ENCODE peak calls at places on chromosomes 7 and 10, in six cellular contexts. One of them, this sample, is unnamed.

GRCh38 chr10:55786461-55786860 is 574.6 kb downstream of the ZWINT start:
- DNase-seq in OCI-LY7: no peak
- DNase-seq in CD8-positive, alpha-beta T cell: no peak
- DNase-seq in AG04449: no peak
- DNase-seq in cardiac fibroblast: no peak
- DNase-seq in mammary epithelial cell: no peak
- DNase-seq in this sample: no peak

GRCh38 chr7:145696071-145696470 is 420.5 kb upstream of the CNTNAP2 start:
- DNase-seq in cardiac fibroblast: no peak
- DNase-seq in CD8-positive, alpha-beta T cell: no peak
- DNase-seq in OCI-LY7: no peak
- DNase-seq in AG04449: no peak
- DNase-seq in mammary epithelial cell: no peak
- DNase-seq in this sample: no peak

GRCh38 chr7:113170591-113170990 is 52.2 kb upstream of the SMIM30 start:
- DNase-seq in cardiac fibroblast: no peak
- DNase-seq in OCI-LY7: no peak
- DNase-seq in CD8-positive, alpha-beta T cell: no peak
- DNase-seq in mammary epithelial cell: no peak
- DNase-seq in AG04449: no peak
- DNase-seq in this sample: no peak

GRCh38 chr10:75736889-75737610 is 305.6 kb downstream of the LRMDA start:
- DNase-seq in CD8-positive, alpha-beta T cell: no peak
- DNase-seq in cardiac fibroblast: no peak
- DNase-seq in AG04449: no peak
- DNase-seq in mammary epithelial cell: peak; percentile 70
- DNase-seq in OCI-LY7: no peak
- DNase-seq in this sample: no peak

GRCh38 chr10:117175901-117176534 is 21.3 kb upstream of the KCNK18 start:
- DNase-seq in AG04449: peak; percentile 19
- DNase-seq in CD8-positive, alpha-beta T cell: peak; percentile 44
- DNase-seq in OCI-LY7: peak; percentile 69
- DNase-seq in mammary epithelial cell: peak; percentile 46
- DNase-seq in cardiac fibroblast: peak; percentile 79
- DNase-seq in this sample: peak; percentile 83

GRCh38 chr10:79239930-79240713 is 107.1 kb upstream of the PPIF start:
- DNase-seq in OCI-LY7: no peak
- DNase-seq in mammary epithelial cell: no peak
- DNase-seq in cardiac fibroblast: no peak
- DNase-seq in AG04449: no peak
- DNase-seq in CD8-positive, alpha-beta T cell: no peak
- DNase-seq in this sample: peak; percentile 74

GRCh38 chr7:2855386-2855785 is 11.3 kb upstream of the GNA12 start:
- DNase-seq in CD8-positive, alpha-beta T cell: no peak
- DNase-seq in OCI-LY7: no peak
- DNase-seq in AG04449: no peak
- DNase-seq in cardiac fibroblast: no peak
- DNase-seq in mammary epithelial cell: peak; percentile 25
- DNase-seq in this sample: no peak

GRCh38 chr10:102650655-102651454 is 6.6 kb downstream of the TRIM8 start:
- DNase-seq in cardiac fibroblast: no peak
- DNase-seq in OCI-LY7: peak; percentile 66
- DNase-seq in AG04449: no peak
- DNase-seq in CD8-positive, alpha-beta T cell: no peak
- DNase-seq in mammary epithelial cell: no peak
- DNase-seq in this sample: no peak

GRCh38 chr7:38068461-38068860 is 109.6 kb upstream of the STARD3NL start:
- DNase-seq in cardiac fibroblast: no peak
- DNase-seq in OCI-LY7: no peak
- DNase-seq in CD8-positive, alpha-beta T cell: no peak
- DNase-seq in AG04449: no peak
- DNase-seq in mammary epithelial cell: no peak
- DNase-seq in this sample: no peak

GRCh38 chr7:151704969-151705743 is 171.8 kb downstream of the PRKAG2 start:
- DNase-seq in AG04449: no peak
- DNase-seq in CD8-positive, alpha-beta T cell: no peak
- DNase-seq in OCI-LY7: no peak
- DNase-seq in cardiac fibroblast: no peak
- DNase-seq in mammary epithelial cell: no peak
- DNase-seq in this sample: no peak

GRCh38 chr7:141558544-141559183 is 7.5 kb downstream of the AGK start:
- DNase-seq in CD8-positive, alpha-beta T cell: no peak
- DNase-seq in cardiac fibroblast: peak; percentile 38
- DNase-seq in OCI-LY7: no peak
- DNase-seq in mammary epithelial cell: peak; percentile 81
- DNase-seq in AG04449: peak; percentile 45
- DNase-seq in this sample: no peak

GRCh38 chr10:44293306-44293778 is 91.6 kb downstream of the CXCL12 start:
- DNase-seq in OCI-LY7: no peak
- DNase-seq in AG04449: no peak
- DNase-seq in mammary epithelial cell: no peak
- DNase-seq in CD8-positive, alpha-beta T cell: no peak
- DNase-seq in cardiac fibroblast: no peak
- DNase-seq in this sample: no peak

GRCh38 chr10:97573021-97573420 is 442 bp downstream of the ANKRD2 start:
- DNase-seq in AG04449: no peak
- DNase-seq in mammary epithelial cell: peak; percentile 47
- DNase-seq in CD8-positive, alpha-beta T cell: no peak
- DNase-seq in cardiac fibroblast: no peak
- DNase-seq in OCI-LY7: no peak
- DNase-seq in this sample: no peak

GRCh38 chr10:127945335-127945734 is 38.4 kb downstream of the PTPRE start:
- DNase-seq in cardiac fibroblast: peak; percentile 67
- DNase-seq in CD8-positive, alpha-beta T cell: no peak
- DNase-seq in AG04449: no peak
- DNase-seq in OCI-LY7: peak; percentile 48
- DNase-seq in mammary epithelial cell: peak; percentile 93
- DNase-seq in this sample: no peak

GRCh38 chr7:130429019-130429418 is 11.8 kb downstream of the CEP41 start:
- DNase-seq in AG04449: no peak
- DNase-seq in OCI-LY7: no peak
- DNase-seq in CD8-positive, alpha-beta T cell: no peak
- DNase-seq in cardiac fibroblast: no peak
- DNase-seq in mammary epithelial cell: no peak
- DNase-seq in this sample: no peak

GRCh38 chr7:23247602-23248335 is 1.2 kb downstream of the GPNMB start:
- DNase-seq in mammary epithelial cell: no peak
- DNase-seq in CD8-positive, alpha-beta T cell: no peak
- DNase-seq in cardiac fibroblast: peak; percentile 26
- DNase-seq in OCI-LY7: no peak
- DNase-seq in AG04449: no peak
- DNase-seq in this sample: no peak

GRCh38 chr10:51405580-51406367 is 293.6 kb downstream of the CSTF2T start:
- DNase-seq in OCI-LY7: no peak
- DNase-seq in cardiac fibroblast: peak; percentile 88
- DNase-seq in CD8-positive, alpha-beta T cell: no peak
- DNase-seq in mammary epithelial cell: no peak
- DNase-seq in AG04449: no peak
- DNase-seq in this sample: no peak

GRCh38 chr7:28406192-28406591 is 6.1 kb upstream of the CREB5 start:
- DNase-seq in OCI-LY7: no peak
- DNase-seq in cardiac fibroblast: no peak
- DNase-seq in CD8-positive, alpha-beta T cell: no peak
- DNase-seq in AG04449: no peak
- DNase-seq in mammary epithelial cell: no peak
- DNase-seq in this sample: no peak

GRCh38 chr10:46556515-46557318 is at the start of gene GPRIN2:
- DNase-seq in mammary epithelial cell: no peak
- DNase-seq in CD8-positive, alpha-beta T cell: no peak
- DNase-seq in cardiac fibroblast: no peak
- DNase-seq in OCI-LY7: no peak
- DNase-seq in AG04449: no peak
- DNase-seq in this sample: peak; percentile 74

GRCh38 chr10:119652361-119652760 is 1.2 kb downstream of the BAG3 start:
- DNase-seq in cardiac fibroblast: peak; percentile 72
- DNase-seq in CD8-positive, alpha-beta T cell: no peak
- DNase-seq in OCI-LY7: peak; percentile 46
- DNase-seq in mammary epithelial cell: peak; percentile 58
- DNase-seq in AG04449: peak; percentile 23
- DNase-seq in this sample: peak; percentile 29

GRCh38 chr7:142104550-142105527 is 6.7 kb upstream of the MGAM2 start:
- DNase-seq in cardiac fibroblast: no peak
- DNase-seq in mammary epithelial cell: peak; percentile 56
- DNase-seq in AG04449: no peak
- DNase-seq in OCI-LY7: no peak
- DNase-seq in CD8-positive, alpha-beta T cell: no peak
- DNase-seq in this sample: no peak

GRCh38 chr7:12322287-12322902 is 81.3 kb downstream of the VWDE start:
- DNase-seq in AG04449: peak; percentile 2
- DNase-seq in mammary epithelial cell: no peak
- DNase-seq in cardiac fibroblast: peak; percentile 44
- DNase-seq in OCI-LY7: peak; percentile 11
- DNase-seq in CD8-positive, alpha-beta T cell: no peak
- DNase-seq in this sample: peak; percentile 35

GRCh38 chr7:55504093-55504859 is 68.0 kb downstream of the VOPP1 start:
- DNase-seq in OCI-LY7: peak; percentile 55
- DNase-seq in CD8-positive, alpha-beta T cell: no peak
- DNase-seq in mammary epithelial cell: peak; percentile 51
- DNase-seq in cardiac fibroblast: peak; percentile 28
- DNase-seq in AG04449: no peak
- DNase-seq in this sample: no peak

GRCh38 chr7:80785961-80786360 is 132.9 kb downstream of the SEMA3C start:
- DNase-seq in mammary epithelial cell: no peak
- DNase-seq in cardiac fibroblast: peak; percentile 51
- DNase-seq in CD8-positive, alpha-beta T cell: no peak
- DNase-seq in AG04449: no peak
- DNase-seq in OCI-LY7: no peak
- DNase-seq in this sample: no peak

GRCh38 chr10:103640436-103641181 is 147.1 kb downstream of the NEURL1 start:
- DNase-seq in CD8-positive, alpha-beta T cell: no peak
- DNase-seq in AG04449: no peak
- DNase-seq in mammary epithelial cell: no peak
- DNase-seq in OCI-LY7: no peak
- DNase-seq in cardiac fibroblast: peak; percentile 65
- DNase-seq in this sample: no peak

GRCh38 chr7:149317986-149318672 is 56.1 kb downstream of the ZNF783 start:
- DNase-seq in mammary epithelial cell: no peak
- DNase-seq in cardiac fibroblast: no peak
- DNase-seq in AG04449: no peak
- DNase-seq in OCI-LY7: peak; percentile 30
- DNase-seq in CD8-positive, alpha-beta T cell: no peak
- DNase-seq in this sample: no peak

GRCh38 chr10:86182150-86182549 is 184.4 kb downstream of the GRID1 start:
- DNase-seq in mammary epithelial cell: no peak
- DNase-seq in AG04449: no peak
- DNase-seq in OCI-LY7: no peak
- DNase-seq in cardiac fibroblast: no peak
- DNase-seq in CD8-positive, alpha-beta T cell: no peak
- DNase-seq in this sample: no peak

GRCh38 chr7:33550979-33551378 is 354.4 kb upstream of the BMPER start:
- DNase-seq in AG04449: no peak
- DNase-seq in OCI-LY7: no peak
- DNase-seq in mammary epithelial cell: no peak
- DNase-seq in cardiac fibroblast: no peak
- DNase-seq in CD8-positive, alpha-beta T cell: no peak
- DNase-seq in this sample: no peak

GRCh38 chr7:33550363-33550762 is 355.0 kb upstream of the BMPER start:
- DNase-seq in AG04449: no peak
- DNase-seq in mammary epithelial cell: no peak
- DNase-seq in CD8-positive, alpha-beta T cell: no peak
- DNase-seq in OCI-LY7: no peak
- DNase-seq in cardiac fibroblast: no peak
- DNase-seq in this sample: no peak

GRCh38 chr7:33556471-33556870 is 348.9 kb upstream of the BMPER start:
- DNase-seq in AG04449: no peak
- DNase-seq in cardiac fibroblast: no peak
- DNase-seq in OCI-LY7: no peak
- DNase-seq in CD8-positive, alpha-beta T cell: no peak
- DNase-seq in mammary epithelial cell: no peak
- DNase-seq in this sample: no peak

GRCh38 chr7:33554576-33554975 is 350.8 kb upstream of the BMPER start:
- DNase-seq in AG04449: no peak
- DNase-seq in cardiac fibroblast: no peak
- DNase-seq in mammary epithelial cell: no peak
- DNase-seq in CD8-positive, alpha-beta T cell: no peak
- DNase-seq in OCI-LY7: no peak
- DNase-seq in this sample: no peak

GRCh38 chr7:33554046-33554445 is 351.3 kb upstream of the BMPER start:
- DNase-seq in CD8-positive, alpha-beta T cell: no peak
- DNase-seq in cardiac fibroblast: no peak
- DNase-seq in OCI-LY7: no peak
- DNase-seq in AG04449: peak; percentile 24
- DNase-seq in mammary epithelial cell: no peak
- DNase-seq in this sample: no peak
- H3K4me3 ChIP-seq in CD8-positive, alpha-beta T cell: no peak overlapping the region
- H3K4me3 ChIP-seq in cardiac fibroblast: no peak overlapping the region
- H3K4me3 ChIP-seq in OCI-LY7: no peak overlapping the region
- H3K4me3 ChIP-seq in AG04449: no peak overlapping the region
- H3K4me3 ChIP-seq in mammary epithelial cell: no peak overlapping the region
- H3K4me3 ChIP-seq in this sample: no peak overlapping the region

GRCh38 chr10:93777092-93777491 is 19.4 kb downstream of the LGI1 start:
- DNase-seq in CD8-positive, alpha-beta T cell: no peak
- DNase-seq in cardiac fibroblast: no peak
- DNase-seq in AG04449: no peak
- DNase-seq in OCI-LY7: no peak
- DNase-seq in mammary epithelial cell: no peak
- DNase-seq in this sample: no peak
- H3K4me3 ChIP-seq in CD8-positive, alpha-beta T cell: no peak overlapping the region
- H3K4me3 ChIP-seq in cardiac fibroblast: no peak overlapping the region
- H3K4me3 ChIP-seq in AG04449: no peak overlapping the region
- H3K4me3 ChIP-seq in OCI-LY7: no peak overlapping the region
- H3K4me3 ChIP-seq in mammary epithelial cell: no peak overlapping the region
- H3K4me3 ChIP-seq in this sample: no peak overlapping the region

GRCh38 chr10:3094565-3095168 is 27.3 kb downstream of the PFKP start:
- DNase-seq in OCI-LY7: no peak
- DNase-seq in AG04449: no peak
- DNase-seq in CD8-positive, alpha-beta T cell: no peak
- DNase-seq in cardiac fibroblast: peak; percentile 51
- DNase-seq in mammary epithelial cell: no peak
- DNase-seq in this sample: no peak

GRCh38 chr10:3097160-3097559 is 29.8 kb downstream of the PFKP start:
- DNase-seq in AG04449: no peak
- DNase-seq in OCI-LY7: no peak
- DNase-seq in CD8-positive, alpha-beta T cell: no peak
- DNase-seq in mammary epithelial cell: no peak
- DNase-seq in cardiac fibroblast: no peak
- DNase-seq in this sample: no peak

GRCh38 chr10:3095373-3096139 is 28.2 kb downstream of the PFKP start:
- DNase-seq in mammary epithelial cell: peak; percentile 98
- DNase-seq in cardiac fibroblast: peak; percentile 98
- DNase-seq in OCI-LY7: no peak
- DNase-seq in AG04449: peak; percentile 98
- DNase-seq in CD8-positive, alpha-beta T cell: no peak
- DNase-seq in this sample: no peak

GRCh38 chr10:3093996-3094395 is 26.6 kb downstream of the PFKP start:
- DNase-seq in AG04449: no peak
- DNase-seq in OCI-LY7: no peak
- DNase-seq in CD8-positive, alpha-beta T cell: no peak
- DNase-seq in cardiac fibroblast: no peak
- DNase-seq in mammary epithelial cell: no peak
- DNase-seq in this sample: no peak

GRCh38 chr10:3096149-3096548 is 28.8 kb downstream of the PFKP start:
- DNase-seq in OCI-LY7: no peak
- DNase-seq in AG04449: no peak
- DNase-seq in CD8-positive, alpha-beta T cell: no peak
- DNase-seq in cardiac fibroblast: peak; percentile 16
- DNase-seq in mammary epithelial cell: no peak
- DNase-seq in this sample: no peak
- H3K4me3 ChIP-seq in OCI-LY7: no peak overlapping the region
- H3K4me3 ChIP-seq in AG04449: peak overlapping the region; percentile 16
- H3K4me3 ChIP-seq in CD8-positive, alpha-beta T cell: no peak overlapping the region
- H3K4me3 ChIP-seq in cardiac fibroblast: no peak overlapping the region
- H3K4me3 ChIP-seq in mammary epithelial cell: no peak overlapping the region
- H3K4me3 ChIP-seq in this sample: no peak overlapping the region

GRCh38 chr10:43070121-43071085 is 6.5 kb upstream of the RET start:
- DNase-seq in OCI-LY7: no peak
- DNase-seq in cardiac fibroblast: no peak
- DNase-seq in CD8-positive, alpha-beta T cell: no peak
- DNase-seq in mammary epithelial cell: no peak
- DNase-seq in AG04449: no peak
- DNase-seq in this sample: no peak
- H3K4me3 ChIP-seq in OCI-LY7: no peak overlapping the region
- H3K4me3 ChIP-seq in cardiac fibroblast: no peak overlapping the region
- H3K4me3 ChIP-seq in CD8-positive, alpha-beta T cell: no peak overlapping the region
- H3K4me3 ChIP-seq in mammary epithelial cell: no peak overlapping the region
- H3K4me3 ChIP-seq in AG04449: no peak overlapping the region
- H3K4me3 ChIP-seq in this sample: no peak overlapping the region

This sample was measured in thyroid gland.